ENCODE peak calls at places on chromosomes 12 and 14, in nine cellular contexts. One of them, this sample, is unnamed.

GRCh38 chr12:130709151-130710000 is 6.7 kb downstream of the RIMBP2 start:
- DNase-seq in fibroblast of lung: no peak
- DNase-seq in non-pigmented ciliary epithelial cell: no peak
- DNase-seq in CD8-positive, alpha-beta T cell: no peak
- DNase-seq in germinal center: no peak
- DNase-seq in activated CD4-positive, CD25-positive, alpha-beta regulatory T cell: no peak
- DNase-seq in stimulated activated CD4-positive, alpha-beta T cell treated with anti-CD3 and anti-CD28 coated beads, Interleukin-15, amount 100 ng/mL, for 1 hour: no peak
- DNase-seq in anterior cingulate cortex: no peak
- DNase-seq in dorsolateral prefrontal cortex: no peak
- DNase-seq in this sample: no peak

GRCh38 chr12:28905220-28905940 is 243.7 kb upstream of the FAR2 start:
- DNase-seq in germinal center: no peak
- DNase-seq in non-pigmented ciliary epithelial cell: no peak
- DNase-seq in activated CD4-positive, CD25-positive, alpha-beta regulatory T cell: no peak
- DNase-seq in anterior cingulate cortex: no peak
- DNase-seq in CD8-positive, alpha-beta T cell: no peak
- DNase-seq in stimulated activated CD4-positive, alpha-beta T cell treated with anti-CD3 and anti-CD28 coated beads, Interleukin-15, amount 100 ng/mL, for 1 hour: no peak
- DNase-seq in dorsolateral prefrontal cortex: no peak
- DNase-seq in fibroblast of lung: no peak
- DNase-seq in this sample: no peak

GRCh38 chr12:104672501-104673265 is 215.9 kb downstream of the CHST11 start:
- DNase-seq in anterior cingulate cortex: peak; percentile 32
- DNase-seq in dorsolateral prefrontal cortex: no peak
- DNase-seq in activated CD4-positive, CD25-positive, alpha-beta regulatory T cell: no peak
- DNase-seq in germinal center: no peak
- DNase-seq in CD8-positive, alpha-beta T cell: no peak
- DNase-seq in stimulated activated CD4-positive, alpha-beta T cell treated with anti-CD3 and anti-CD28 coated beads, Interleukin-15, amount 100 ng/mL, for 1 hour: no peak
- DNase-seq in fibroblast of lung: no peak
- DNase-seq in non-pigmented ciliary epithelial cell: no peak
- DNase-seq in this sample: no peak

GRCh38 chr12:12333407-12333831 is 16.6 kb downstream of the MANSC1 start:
- DNase-seq in stimulated activated CD4-positive, alpha-beta T cell treated with anti-CD3 and anti-CD28 coated beads, Interleukin-15, amount 100 ng/mL, for 1 hour: no peak
- DNase-seq in fibroblast of lung: peak; percentile 81
- DNase-seq in dorsolateral prefrontal cortex: no peak
- DNase-seq in non-pigmented ciliary epithelial cell: peak; percentile 55
- DNase-seq in anterior cingulate cortex: no peak
- DNase-seq in activated CD4-positive, CD25-positive, alpha-beta regulatory T cell: no peak
- DNase-seq in CD8-positive, alpha-beta T cell: no peak
- DNase-seq in germinal center: no peak
- DNase-seq in this sample: no peak

GRCh38 chr12:119693006-119693405 is 25.1 kb downstream of the PRKAB1 start:
- DNase-seq in stimulated activated CD4-positive, alpha-beta T cell treated with anti-CD3 and anti-CD28 coated beads, Interleukin-15, amount 100 ng/mL, for 1 hour: no peak
- DNase-seq in non-pigmented ciliary epithelial cell: peak; percentile 19
- DNase-seq in activated CD4-positive, CD25-positive, alpha-beta regulatory T cell: no peak
- DNase-seq in dorsolateral prefrontal cortex: no peak
- DNase-seq in anterior cingulate cortex: no peak
- DNase-seq in CD8-positive, alpha-beta T cell: no peak
- DNase-seq in germinal center: no peak
- DNase-seq in fibroblast of lung: peak; percentile 95
- DNase-seq in this sample: no peak

GRCh38 chr12:19799886-19800602 is 360.8 kb downstream of the AEBP2 start:
- DNase-seq in CD8-positive, alpha-beta T cell: no peak
- DNase-seq in anterior cingulate cortex: no peak
- DNase-seq in germinal center: no peak
- DNase-seq in stimulated activated CD4-positive, alpha-beta T cell treated with anti-CD3 and anti-CD28 coated beads, Interleukin-15, amount 100 ng/mL, for 1 hour: no peak
- DNase-seq in dorsolateral prefrontal cortex: no peak
- DNase-seq in non-pigmented ciliary epithelial cell: no peak
- DNase-seq in activated CD4-positive, CD25-positive, alpha-beta regulatory T cell: no peak
- DNase-seq in fibroblast of lung: no peak
- DNase-seq in this sample: no peak

GRCh38 chr12:115135800-115136211 is 451.8 kb upstream of the TBX3 start:
- DNase-seq in dorsolateral prefrontal cortex: peak; percentile 3
- DNase-seq in CD8-positive, alpha-beta T cell: no peak
- DNase-seq in non-pigmented ciliary epithelial cell: no peak
- DNase-seq in germinal center: no peak
- DNase-seq in anterior cingulate cortex: peak; percentile 63
- DNase-seq in stimulated activated CD4-positive, alpha-beta T cell treated with anti-CD3 and anti-CD28 coated beads, Interleukin-15, amount 100 ng/mL, for 1 hour: no peak
- DNase-seq in activated CD4-positive, CD25-positive, alpha-beta regulatory T cell: no peak
- DNase-seq in fibroblast of lung: peak; percentile 70
- DNase-seq in this sample: no peak

GRCh38 chr14:75003250-75004027 is 718 bp downstream of the EIF2B2 start:
- DNase-seq in stimulated activated CD4-positive, alpha-beta T cell treated with anti-CD3 and anti-CD28 coated beads, Interleukin-15, amount 100 ng/mL, for 1 hour: no peak
- DNase-seq in germinal center: no peak
- DNase-seq in dorsolateral prefrontal cortex: no peak
- DNase-seq in non-pigmented ciliary epithelial cell: no peak
- DNase-seq in fibroblast of lung: peak; percentile 5
- DNase-seq in CD8-positive, alpha-beta T cell: no peak
- DNase-seq in activated CD4-positive, CD25-positive, alpha-beta regulatory T cell: no peak
- DNase-seq in anterior cingulate cortex: no peak
- DNase-seq in this sample: no peak

GRCh38 chr14:68693926-68694325 is 98.9 kb downstream of the ZFP36L1 start:
- DNase-seq in activated CD4-positive, CD25-positive, alpha-beta regulatory T cell: no peak
- DNase-seq in anterior cingulate cortex: no peak
- DNase-seq in germinal center: no peak
- DNase-seq in CD8-positive, alpha-beta T cell: no peak
- DNase-seq in fibroblast of lung: no peak
- DNase-seq in non-pigmented ciliary epithelial cell: no peak
- DNase-seq in stimulated activated CD4-positive, alpha-beta T cell treated with anti-CD3 and anti-CD28 coated beads, Interleukin-15, amount 100 ng/mL, for 1 hour: no peak
- DNase-seq in dorsolateral prefrontal cortex: no peak
- DNase-seq in this sample: no peak

GRCh38 chr12:50986961-50987737 is 34.8 kb downstream of the HIGD1C start:
- DNase-seq in anterior cingulate cortex: no peak
- DNase-seq in activated CD4-positive, CD25-positive, alpha-beta regulatory T cell: no peak
- DNase-seq in fibroblast of lung: peak; percentile 81
- DNase-seq in germinal center: peak; percentile 45
- DNase-seq in non-pigmented ciliary epithelial cell: no peak
- DNase-seq in CD8-positive, alpha-beta T cell: no peak
- DNase-seq in stimulated activated CD4-positive, alpha-beta T cell treated with anti-CD3 and anti-CD28 coated beads, Interleukin-15, amount 100 ng/mL, for 1 hour: no peak
- DNase-seq in dorsolateral prefrontal cortex: peak; percentile 23
- DNase-seq in this sample: no peak

GRCh38 chr14:70192915-70193314 is 4.2 kb upstream of the SLC8A3 start:
- DNase-seq in germinal center: no peak
- DNase-seq in anterior cingulate cortex: no peak
- DNase-seq in activated CD4-positive, CD25-positive, alpha-beta regulatory T cell: no peak
- DNase-seq in non-pigmented ciliary epithelial cell: no peak
- DNase-seq in CD8-positive, alpha-beta T cell: no peak
- DNase-seq in stimulated activated CD4-positive, alpha-beta T cell treated with anti-CD3 and anti-CD28 coated beads, Interleukin-15, amount 100 ng/mL, for 1 hour: no peak
- DNase-seq in dorsolateral prefrontal cortex: no peak
- DNase-seq in fibroblast of lung: no peak
- DNase-seq in this sample: no peak

GRCh38 chr12:11927311-11927935 is 143.3 kb upstream of the BCL2L14 start:
- DNase-seq in non-pigmented ciliary epithelial cell: peak; percentile 36
- DNase-seq in fibroblast of lung: peak; percentile 49
- DNase-seq in stimulated activated CD4-positive, alpha-beta T cell treated with anti-CD3 and anti-CD28 coated beads, Interleukin-15, amount 100 ng/mL, for 1 hour: no peak
- DNase-seq in activated CD4-positive, CD25-positive, alpha-beta regulatory T cell: no peak
- DNase-seq in germinal center: no peak
- DNase-seq in CD8-positive, alpha-beta T cell: no peak
- DNase-seq in anterior cingulate cortex: no peak
- DNase-seq in dorsolateral prefrontal cortex: no peak
- DNase-seq in this sample: no peak

GRCh38 chr14:69260979-69261605 is 1.1 kb downstream of the GALNT16 start:
- DNase-seq in stimulated activated CD4-positive, alpha-beta T cell treated with anti-CD3 and anti-CD28 coated beads, Interleukin-15, amount 100 ng/mL, for 1 hour: peak; percentile 18
- DNase-seq in activated CD4-positive, CD25-positive, alpha-beta regulatory T cell: no peak
- DNase-seq in dorsolateral prefrontal cortex: peak; percentile 51
- DNase-seq in non-pigmented ciliary epithelial cell: no peak
- DNase-seq in germinal center: peak; percentile 86
- DNase-seq in CD8-positive, alpha-beta T cell: no peak
- DNase-seq in anterior cingulate cortex: peak; percentile 34
- DNase-seq in fibroblast of lung: no peak
- DNase-seq in this sample: peak; percentile 74

This sample was measured in glutamatergic neuron.